ENCODE peak calls at places on chromosomes 12 and 14, in seven cellular contexts. E, C, B, N, T, K and A are unnamed samples.

GRCh38 chr14:90522585-90523191 is 125.9 kb downstream of the CALM1 start:
- DNase-seq in K (no peak), T (no peak), C (no peak), N (no peak), B (no peak), E (no peak), A (no peak)

GRCh38 chr12:57242691-57243454 is 8.1 kb downstream of the STAC3 start:
- DNase-seq in T (peak), C (peak), E (peak), B (peak), N (peak), K (peak), A (peak)

GRCh38 chr12:115232455-115233156 is 548.6 kb upstream of the TBX3 start:
- DNase-seq in B (no peak), N (no peak), E (no peak), C (peak), T (peak), K (no peak), A (peak)

GRCh38 chr14:104428860-104429259 is 150.7 kb upstream of the C14orf180 start:
- DNase-seq in E (peak), C (no peak), K (no peak), B (no peak), T (no peak), N (no peak), A (no peak)

GRCh38 chr12:124517260-124518050 is 50.0 kb downstream of the NCOR2 start:
- DNase-seq in B (no peak), K (no peak), N (no peak), E (no peak), T (no peak), C (peak), A (no peak)

GRCh38 chr12:124621296-124621660 is 53.9 kb upstream of the NCOR2 start:
- DNase-seq in C (peak), K (peak), N (no peak), T (peak), E (peak), B (peak), A (no peak)

GRCh38 chr12:122031342-122032216 is 9.9 kb downstream of the BCL7A start:
- DNase-seq in N (no peak), K (peak), C (no peak), T (no peak), B (peak), E (peak), A (peak)

GRCh38 chr14:89419973-89420482 is 3.0 kb upstream of the FOXN3 start:
- DNase-seq in C (no peak), B (no peak), N (no peak), K (no peak), E (no peak), T (peak), A (no peak)

GRCh38 chr14:59687663-59688062 is 111.1 kb upstream of the CCDC175 start:
- DNase-seq in E (no peak), C (no peak), N (no peak), K (no peak), T (no peak), B (no peak), A (no peak)

GRCh38 chr12:7835116-7835515 is 37.6 kb downstream of the SLC2A14 start:
- DNase-seq in K (no peak), C (no peak), B (no peak), E (no peak), T (no peak), N (no peak), A (no peak)

GRCh38 chr14:88233915-88234314 is 89.2 kb downstream of the KCNK10 start:
- DNase-seq in K (no peak), C (no peak), B (peak), T (no peak), E (peak), N (no peak), A (no peak)

GRCh38 chr14:85573406-85573805 is 43.5 kb downstream of the FLRT2 start:
- DNase-seq in E (no peak), N (no peak), B (peak), C (no peak), T (no peak), K (no peak), A (peak)

GRCh38 chr14:50823763-50824636 is 7.0 kb downstream of the NIN start:
- DNase-seq in K (no peak), N (no peak), T (no peak), C (no peak), E (no peak), B (peak), A (no peak)

GRCh38 chr12:87801860-87802720 is 227.1 kb downstream of the C12orf50 start:
- DNase-seq in B (no peak), C (no peak), N (no peak), T (no peak), E (no peak), K (no peak), A (no peak)

GRCh38 chr12:25979563-25979962 is 21.1 kb downstream of the RASSF8 start:
- DNase-seq in B (peak), K (no peak), T (no peak), N (no peak), C (no peak), E (no peak), A (no peak)

GRCh38 chr14:72615511-72616121 is 278.3 kb downstream of the DPF3 start:
- DNase-seq in T (peak), B (peak), K (peak), N (no peak), C (peak), E (no peak), A (peak)

GRCh38 chr14:103099081-103099732 is 4.7 kb downstream of the EXOC3L4 start:
- DNase-seq in T (no peak), C (no peak), N (no peak), B (no peak), E (no peak), K (no peak), A (no peak)

GRCh38 chr12:113359133-113359938 is 949 bp downstream of the PLBD2 start:
- DNase-seq in E (no peak), T (no peak), B (no peak), N (no peak), K (no peak), C (peak), A (no peak)

GRCh38 chr12:93573552-93574223 is 1.2 kb downstream of the SOCS2 start:
- DNase-seq in K (no peak), B (peak), T (no peak), N (peak), E (no peak), C (peak), A (peak)

GRCh38 chr12:6750506-6750905 is 2.4 kb downstream of the MLF2 start:
- DNase-seq in E (no peak), B (no peak), T (no peak), C (no peak), N (no peak), K (no peak), A (no peak)

GRCh38 chr14:71324767-71325272 is 417.6 kb downstream of the PCNX1 start:
- DNase-seq in E (peak), B (peak), C (peak), T (no peak), N (no peak), K (no peak), A (peak)

GRCh38 chr12:124680863-124681778 is 113.7 kb upstream of the NCOR2 start:
- DNase-seq in B (peak), K (no peak), C (peak), T (peak), N (peak), E (peak), A (peak)

GRCh38 chr12:3527181-3527580 is 36.2 kb downstream of the PRMT8 start:
- DNase-seq in E (no peak), K (no peak), T (peak), N (no peak), B (no peak), C (peak), A (peak)

GRCh38 chr14:103626150-103626850 is 2.7 kb upstream of the KLC1 start:
- DNase-seq in K (no peak), E (no peak), B (no peak), T (no peak), C (no peak), N (no peak), A (no peak)

GRCh38 chr12:57147641-57147944 is 174 bp upstream of the LRP1-AS start:
- DNase-seq in N (no peak), T (no peak), C (peak), K (no peak), B (peak), E (no peak), A (peak)

GRCh38 chr12:93387780-93388179 is 10.1 kb downstream of the NUDT4 start:
- DNase-seq in B (no peak), E (no peak), K (no peak), T (no peak), C (peak), N (no peak), A (peak)

GRCh38 chr14:34029921-34030334 is 79.1 kb upstream of the EGLN3 start:
- DNase-seq in E (peak), T (no peak), K (peak), N (no peak), B (peak), C (no peak), A (peak)

GRCh38 chr14:61472025-61472672 is 150.8 kb downstream of the PRKCH start:
- DNase-seq in T (peak), E (no peak), N (no peak), C (peak), K (no peak), B (no peak), A (peak)

GRCh38 chr12:79773896-79774295 is 83.1 kb upstream of the PAWR start:
- DNase-seq in K (no peak), C (no peak), N (no peak), T (no peak), B (no peak), E (no peak), A (no peak)

GRCh38 chr12:30859226-30859625 is 67.3 kb upstream of the TSPAN11 start:
- DNase-seq in N (no peak), B (no peak), E (peak), T (no peak), K (no peak), C (no peak), A (no peak)

GRCh38 chr12:106267535-106267934 is 19.7 kb upstream of the CKAP4 start:
- DNase-seq in K (no peak), B (peak), C (no peak), T (no peak), E (no peak), N (no peak), A (no peak)

GRCh38 chr12:128387811-128388422 is 120.9 kb downstream of the TMEM132C start:
- DNase-seq in K (peak), B (peak), N (peak), E (peak), T (no peak), C (no peak), A (no peak)

GRCh38 chr12:64608901-64609542 is 1.3 kb upstream of the RASSF3 start:
- DNase-seq in T (peak), C (peak), E (peak), N (no peak), K (peak), B (peak), A (peak)

GRCh38 chr12:126700115-126700514 is 1566.9 kb upstream of the TMEM132C start:
- DNase-seq in K (no peak), C (no peak), E (no peak), T (no peak), B (no peak), N (no peak), A (no peak)

GRCh38 chr12:131050463-131051154 is 96.9 kb downstream of the ADGRD1 start:
- DNase-seq in N (no peak), C (no peak), B (no peak), E (no peak), K (no peak), T (no peak), A (no peak)

GRCh38 chr12:132545955-132546354 is 56.0 kb downstream of the FBRSL1 start:
- DNase-seq in N (no peak), B (no peak), E (no peak), K (no peak), T (no peak), C (no peak), A (no peak)

GRCh38 chr14:60303745-60304144 is 54.7 kb downstream of the PPM1A start:
- DNase-seq in B (no peak), E (no peak), N (no peak), T (no peak), C (no peak), K (no peak), A (no peak)

GRCh38 chr12:113138826-113139225 is 3.3 kb upstream of the RASAL1 start:
- DNase-seq in T (no peak), C (no peak), E (no peak), N (no peak), K (no peak), B (no peak), A (no peak)

GRCh38 chr14:103503296-103503695 is 19.3 kb downstream of the CKB start:
- DNase-seq in K (no peak), B (no peak), N (no peak), C (no peak), E (no peak), T (no peak), A (no peak)

DNA sequence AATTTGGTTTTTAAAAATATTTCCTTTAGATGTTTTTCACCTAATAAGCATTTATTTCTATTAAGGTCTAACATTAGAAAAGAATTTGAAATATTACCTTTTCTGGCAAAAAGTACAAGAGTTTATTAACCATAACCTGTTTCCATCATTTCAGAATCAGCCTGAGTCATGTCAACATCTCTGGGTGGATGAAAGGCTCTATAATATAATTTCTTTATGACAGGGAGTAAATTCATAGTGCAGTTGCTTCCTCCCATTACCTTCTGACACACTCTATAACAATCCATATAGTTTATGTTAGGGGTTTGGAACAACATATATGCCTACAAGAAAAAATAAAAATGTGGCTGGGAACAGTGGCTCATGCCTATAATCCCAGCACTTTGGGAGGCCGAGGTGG is 134.5 kb downstream of the SLC2A13 start:
- DNase-seq in T (no peak), C (no peak), B (no peak), N (no peak), E (no peak), K (no peak), A (no peak)
- H2AK5ac ChIP-seq in T (no peak), C (no peak), B (no peak), N (no peak), E (no peak), K (no peak), A (no peak)

GRCh38 chr14:74567646-74568379 is 44.2 kb downstream of the LTBP2 start:
- DNase-seq in K (no peak), C (no peak), N (no peak), B (no peak), E (no peak), T (no peak), A (no peak)
- H2AK5ac ChIP-seq in K (no peak), C (peak), N (peak), B (no peak), E (no peak), T (peak), A (peak)

DNA sequence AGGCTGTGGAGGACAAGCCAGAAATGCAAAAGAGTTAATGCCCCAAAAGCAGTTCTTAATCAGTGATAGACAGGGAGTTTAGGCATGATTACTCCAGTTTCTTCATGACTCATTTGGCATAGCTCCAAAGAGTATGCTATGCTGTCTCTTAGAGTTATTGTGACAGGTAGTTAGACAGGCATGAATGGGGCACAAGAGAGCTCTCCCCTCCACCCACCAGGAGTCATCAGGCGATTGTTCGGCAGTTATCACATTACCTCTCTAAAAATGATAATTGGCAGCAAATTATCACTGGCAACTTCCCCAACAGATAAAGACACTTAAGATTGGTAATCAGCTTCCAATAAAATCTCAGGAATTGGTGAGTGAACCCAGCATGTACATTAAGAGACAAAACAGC is 320.1 kb downstream of the DAD1 start:
- DNase-seq in C (peak), K (no peak), N (no peak), T (peak), B (no peak), E (no peak), A (peak)
- H2AK5ac ChIP-seq in C (no peak), K (no peak), N (no peak), T (no peak), B (no peak), E (no peak), A (no peak)

GRCh38 chr12:14279845-14280244 is 85.6 kb upstream of the ATF7IP start:
- DNase-seq in B (no peak), E (no peak), K (no peak), T (no peak), C (no peak), N (no peak), A (no peak)

GRCh38 chr12:14284189-14284722 is 81.2 kb upstream of the ATF7IP start:
- DNase-seq in K (no peak), E (peak), T (no peak), N (no peak), B (peak), C (peak), A (peak)

GRCh38 chr12:14280921-14281320 is 84.6 kb upstream of the ATF7IP start:
- DNase-seq in E (no peak), K (no peak), N (no peak), C (no peak), B (no peak), T (no peak), A (no peak)

GRCh38 chr12:14283489-14284144 is 81.9 kb upstream of the ATF7IP start:
- DNase-seq in K (no peak), N (no peak), E (no peak), C (no peak), B (peak), T (no peak), A (no peak)

GRCh38 chr12:14281539-14281938 is 83.9 kb upstream of the ATF7IP start:
- DNase-seq in N (no peak), K (no peak), E (no peak), T (no peak), B (no peak), C (peak), A (no peak)
- H2AK5ac ChIP-seq in N (no peak), K (no peak), E (no peak), T (no peak), B (no peak), C (no peak), A (no peak)

GRCh38 chr12:12428961-12429657 is 72.2 kb downstream of the BORCS5 start:
- DNase-seq in C (no peak), K (no peak), E (no peak), N (no peak), T (peak), B (no peak), A (no peak)

GRCh38 chr12:12432373-12432772 is 75.5 kb downstream of the BORCS5 start:
- DNase-seq in K (no peak), E (no peak), T (no peak), B (no peak), C (peak), N (no peak), A (peak)

GRCh38 chr12:12428047-12428446 is 71.2 kb downstream of the BORCS5 start:
- DNase-seq in N (no peak), B (no peak), C (no peak), K (no peak), T (no peak), E (no peak), A (peak)

GRCh38 chr12:12436831-12437345 is 80.0 kb downstream of the BORCS5 start:
- DNase-seq in K (no peak), T (no peak), B (no peak), C (no peak), N (no peak), E (no peak), A (no peak)

DNA sequence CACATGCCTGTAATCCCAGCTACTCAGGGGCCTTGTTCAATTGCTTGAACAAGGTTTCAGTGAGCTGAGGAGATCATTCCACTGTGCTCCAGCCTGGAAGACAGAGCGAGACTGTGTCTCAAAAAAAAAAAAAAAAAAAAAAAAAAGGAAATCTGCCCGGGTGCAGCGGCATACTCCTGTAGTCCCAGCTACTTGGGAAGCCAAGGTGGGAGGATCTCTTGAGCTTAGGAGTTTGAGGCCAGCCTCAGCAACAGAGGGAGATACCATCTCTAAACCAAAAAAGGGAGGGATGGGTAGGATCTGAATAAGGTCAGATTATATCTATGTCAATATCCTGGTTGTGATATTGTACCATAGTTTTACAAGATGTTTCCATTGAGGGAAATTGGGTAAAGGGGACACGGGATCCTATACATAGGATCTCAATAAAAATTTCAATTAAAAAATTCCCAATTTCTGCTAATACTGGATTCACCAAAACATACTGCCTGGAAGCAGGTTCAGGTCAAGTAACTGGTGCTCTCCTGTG is 76.4 kb downstream of the BORCS5 start:
- DNase-seq in C (no peak), E (no peak), B (no peak), T (no peak), K (no peak), N (no peak), A (no peak)
- H2AK5ac ChIP-seq in C (peak), E (peak), B (no peak), T (no peak), K (no peak), N (no peak), A (no peak)

GRCh38 chr14:49477576-49477975 is 108.6 kb downstream of the RPS29 start:
- DNase-seq in K (no peak), C (no peak), E (no peak), T (no peak), N (no peak), B (no peak), A (no peak)

GRCh38 chr14:49478784-49479183 is 107.4 kb downstream of the RPS29 start:
- DNase-seq in C (no peak), K (no peak), T (no peak), N (no peak), B (no peak), E (no peak), A (no peak)

GRCh38 chr14:49481099-49481498 is 105.1 kb downstream of the RPS29 start:
- DNase-seq in K (no peak), T (no peak), B (no peak), C (no peak), N (no peak), E (no peak), A (no peak)

GRCh38 chr14:49479432-49479831 is 106.7 kb downstream of the RPS29 start:
- DNase-seq in T (no peak), C (no peak), B (no peak), E (no peak), N (no peak), K (no peak), A (no peak)

GRCh38 chr14:49480053-49480452 is 106.1 kb downstream of the RPS29 start:
- DNase-seq in E (no peak), N (no peak), B (no peak), T (no peak), C (no peak), K (no peak), A (no peak)
- H2AK5ac ChIP-seq in E (no peak), N (no peak), B (no peak), T (no peak), C (no peak), K (no peak), A (no peak)

GRCh38 chr14:94050231-94050880 is 24.2 kb downstream of the OTUB2 start:
- DNase-seq in E (peak), N (no peak), T (no peak), C (no peak), B (no peak), K (peak), A (no peak)
- H2AK5ac ChIP-seq in E (no peak), N (no peak), T (no peak), C (no peak), B (no peak), K (no peak), A (no peak)

GRCh38 chr14:92951261-92951660 is 28.3 kb downstream of the CHGA start:
- DNase-seq in N (no peak), T (no peak), E (no peak), C (no peak), B (no peak), K (no peak), A (no peak)
- H2AK5ac ChIP-seq in N (peak), T (no peak), E (no peak), C (no peak), B (no peak), K (no peak), A (no peak)